ENCODE peak calls at places on chromosomes 3 and 15, in six cellular contexts. W is H1, S is A549, Z is HCT116, U is IMR-90, H is K562. X is an unnamed sample.

GRCh38 chr3:50410185-50410584 is 50.9 kb upstream of the TMEM115 start:
- DNase-seq in W (no peak), S (no peak), Z (no peak), U (no peak), H (no peak), X (no peak)

GRCh38 chr3:88369767-88370166 is 220.0 kb downstream of the C3orf38 start:
- DNase-seq in W (no peak), S (no peak), Z (no peak), U (no peak), H (no peak), X (no peak)

GRCh38 chr3:157231071-157231470 is 71.1 kb upstream of the CCNL1 start:
- DNase-seq in W (no peak), S (no peak), Z (no peak), U (peak), H (no peak), X (no peak)

GRCh38 chr3:193342551-193342950 is 36.0 kb downstream of the ATP13A5 start:
- DNase-seq in W (no peak), S (no peak), Z (no peak), U (no peak), H (no peak), X (no peak)

GRCh38 chr3:100629728-100630127 is 20.3 kb downstream of the ADGRG7 start:
- DNase-seq in W (no peak), S (no peak), Z (no peak), U (no peak), H (no peak), X (no peak)

GRCh38 chr15:67805008-67805681 is 20.2 kb upstream of the SKOR1 start:
- DNase-seq in W (peak), S (no peak), Z (no peak), U (no peak), H (no peak), X (no peak)

GRCh38 chr3:108092556-108092955 is 1.7 kb upstream of the CD47 start:
- DNase-seq in W (no peak), S (no peak), Z (no peak), U (no peak), H (no peak), X (no peak)

GRCh38 chr15:94793641-94794040 is 562.3 kb downstream of the MCTP2 start:
- DNase-seq in W (no peak), S (no peak), Z (no peak), U (peak), H (no peak), X (no peak)

GRCh38 chr3:110767156-110767555 is 304.5 kb upstream of the NECTIN3 start:
- DNase-seq in W (no peak), S (no peak), Z (no peak), U (peak), H (no peak), X (no peak)

GRCh38 chr15:74251187-74251811 is 15.2 kb downstream of the CCDC33 start:
- DNase-seq in W (no peak), S (no peak), Z (no peak), U (no peak), H (no peak), X (no peak)

GRCh38 chr15:37698679-37699078 is 235.8 kb upstream of the TMCO5A start:
- DNase-seq in W (no peak), S (peak), Z (no peak), U (no peak), H (no peak), X (no peak)

GRCh38 chr3:53485675-53486365 is 8.6 kb upstream of the CACNA1D start:
- DNase-seq in W (no peak), S (peak), Z (no peak), U (no peak), H (no peak), X (no peak)
- TF ChIP-seq RAD21 in W (no peak), S (no peak), Z (no peak), U (no peak), H (no peak), X (no peak)

GRCh38 chr3:32502089-32502943 is at the start of gene CMTM6:
- DNase-seq in W (peak), S (peak), Z (peak), U (peak), H (peak), X (no peak)

GRCh38 chr3:32500225-32500624 is 2.4 kb downstream of the CMTM6 start:
- DNase-seq in W (no peak), S (no peak), Z (no peak), U (peak), H (no peak), X (no peak)

GRCh38 chr3:32502944-32503286 is 263 bp upstream of the CMTM6 start:
- DNase-seq in W (no peak), S (no peak), Z (no peak), U (no peak), H (no peak), X (no peak)

GRCh38 chr3:32501785-32502088 is 915 bp downstream of the CMTM6 start:
- DNase-seq in W (no peak), S (no peak), Z (no peak), U (no peak), H (no peak), X (no peak)

GRCh38 chr3:32500880-32501784 is 1.5 kb downstream of the CMTM6 start:
- DNase-seq in W (no peak), S (no peak), Z (no peak), U (no peak), H (peak), X (no peak)
- TF ChIP-seq RAD21 in W (no peak), S (no peak), Z (no peak), U (no peak), H (no peak), X (no peak)

GRCh38 chr3:129462365-129462968 is 22.4 kb downstream of the IFT122 start:
- DNase-seq in W (no peak), S (no peak), Z (no peak), U (no peak), H (peak), X (no peak)

GRCh38 chr3:129461461-129462146 is 21.6 kb downstream of the IFT122 start:
- DNase-seq in W (no peak), S (no peak), Z (no peak), U (peak), H (peak), X (no peak)

GRCh38 chr3:129460155-129460554 is 20.1 kb downstream of the IFT122 start:
- DNase-seq in W (no peak), S (no peak), Z (no peak), U (no peak), H (no peak), X (no peak)

GRCh38 chr3:129460572-129460971 is 20.5 kb downstream of the IFT122 start:
- DNase-seq in W (no peak), S (no peak), Z (no peak), U (no peak), H (no peak), X (no peak)

DNA sequence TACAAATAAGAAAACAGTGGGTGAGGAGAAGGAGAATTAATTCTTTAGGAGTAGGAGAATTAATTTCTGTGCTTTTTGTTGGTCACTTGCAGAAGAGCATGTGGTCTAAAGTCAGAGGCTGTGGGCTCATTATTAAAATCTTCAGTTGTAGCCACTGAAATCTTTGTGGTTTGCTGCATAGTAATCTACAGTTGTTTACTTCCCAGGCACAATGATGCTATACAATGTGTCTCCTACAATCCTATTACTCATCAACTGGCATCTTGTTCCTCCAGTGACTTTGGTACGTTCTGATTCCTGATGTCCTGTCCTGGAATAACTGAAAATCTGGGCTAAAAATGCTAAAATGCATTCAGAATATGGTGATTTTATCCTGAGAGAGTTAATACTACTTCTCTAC is 21.0 kb downstream of the IFT122 start:
- DNase-seq in W (no peak), S (no peak), Z (no peak), U (peak), H (no peak), X (no peak)
- TF ChIP-seq RAD21 in W (no peak), S (no peak), Z (no peak), U (no peak), H (no peak), X (no peak)

DNA sequence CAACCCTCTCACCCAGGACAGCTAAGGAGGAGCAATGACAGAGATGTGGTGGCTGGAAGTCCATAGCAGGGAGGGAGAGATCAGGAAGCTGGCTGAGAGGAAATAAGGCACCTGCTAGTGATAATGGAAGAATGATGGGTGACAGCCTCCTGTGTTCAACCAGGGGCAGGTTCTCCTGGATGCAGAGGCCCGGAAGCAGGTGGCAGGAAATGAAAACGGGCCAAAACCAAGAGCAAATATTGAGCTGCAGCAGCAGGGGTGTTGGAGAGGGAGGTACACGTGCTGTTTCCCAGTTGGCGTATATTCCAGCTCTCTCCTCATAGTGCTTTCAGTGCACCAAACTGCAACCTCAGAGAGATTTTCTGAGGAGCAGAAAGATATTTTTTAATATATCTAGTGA is 213.5 kb upstream of the TBL1XR1 start:
- DNase-seq in W (no peak), S (no peak), Z (no peak), U (no peak), H (no peak), X (no peak)
- TF ChIP-seq RAD21 in W (no peak), S (no peak), Z (no peak), U (no peak), H (no peak), X (no peak)

DNA sequence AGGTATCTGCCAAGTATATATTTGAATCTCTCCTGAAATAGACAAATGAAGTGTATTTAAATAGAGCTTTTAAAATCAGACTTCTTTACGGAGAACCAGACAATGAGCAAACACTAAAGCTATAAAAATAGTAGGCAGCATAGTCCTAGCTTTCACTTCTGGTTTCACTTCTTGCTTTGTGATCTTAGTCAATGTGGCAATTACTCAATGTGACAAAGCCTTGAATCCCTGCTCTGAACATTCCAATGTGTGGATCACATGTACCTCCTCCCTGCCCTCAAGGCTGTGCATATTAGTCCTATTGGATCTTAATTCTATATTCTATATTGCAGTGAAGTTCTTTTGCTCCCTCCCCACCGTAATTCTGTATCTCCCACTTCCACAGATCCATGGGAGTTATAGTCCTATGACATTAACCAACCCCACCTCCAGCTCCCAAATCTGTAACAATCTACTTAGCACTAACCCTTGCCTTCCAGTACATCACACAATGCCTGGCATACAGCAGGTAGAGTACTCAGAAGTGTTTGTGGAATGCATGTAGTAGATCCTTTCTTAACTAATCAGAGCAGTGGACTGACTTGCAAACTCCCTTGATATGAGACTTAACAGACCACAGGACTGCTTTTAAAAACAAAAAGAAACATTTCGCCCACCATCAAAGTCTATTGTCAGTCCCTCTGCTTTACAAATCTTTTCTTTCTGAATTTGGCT is 24.3 kb upstream of the CP start:
- DNase-seq in W (no peak), S (peak), Z (no peak), U (peak), H (no peak), X (peak)
- TF ChIP-seq RAD21 in W (no peak), S (no peak), Z (no peak), U (no peak), H (no peak), X (no peak)

GRCh38 chr3:190053919-190054672 is 66.6 kb downstream of the P3H2 start:
- DNase-seq in W (no peak), S (peak), Z (peak), U (peak), H (no peak), X (no peak)
- TF ChIP-seq RAD21 in W (no peak), S (no peak), Z (no peak), U (peak), H (no peak), X (no peak)

DNA sequence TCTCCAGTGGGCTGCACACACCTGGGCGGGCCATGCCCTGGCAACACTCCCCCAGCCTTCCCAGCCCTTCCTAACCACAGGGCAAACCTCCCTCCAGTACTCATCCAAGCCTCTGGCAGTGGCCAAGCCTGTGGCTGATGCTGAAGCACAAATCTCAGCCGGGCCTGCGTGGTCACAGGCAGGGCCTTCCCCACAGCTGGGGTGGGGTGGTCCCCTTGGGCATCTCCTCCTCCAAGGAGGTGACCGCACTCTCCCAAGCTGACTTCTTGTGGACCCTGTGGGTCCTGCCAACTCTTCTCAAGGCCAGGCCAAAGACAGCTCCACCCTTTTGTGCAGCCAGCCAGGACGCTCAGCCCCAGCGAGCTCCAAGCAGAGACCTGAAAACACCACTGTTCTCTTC is 21.4 kb downstream of the GRAMD2A start:
- DNase-seq in W (no peak), S (no peak), Z (no peak), U (no peak), H (no peak), X (no peak)
- TF ChIP-seq RAD21 in W (no peak), S (no peak), Z (no peak), U (no peak), H (no peak), X (no peak)

DNA sequence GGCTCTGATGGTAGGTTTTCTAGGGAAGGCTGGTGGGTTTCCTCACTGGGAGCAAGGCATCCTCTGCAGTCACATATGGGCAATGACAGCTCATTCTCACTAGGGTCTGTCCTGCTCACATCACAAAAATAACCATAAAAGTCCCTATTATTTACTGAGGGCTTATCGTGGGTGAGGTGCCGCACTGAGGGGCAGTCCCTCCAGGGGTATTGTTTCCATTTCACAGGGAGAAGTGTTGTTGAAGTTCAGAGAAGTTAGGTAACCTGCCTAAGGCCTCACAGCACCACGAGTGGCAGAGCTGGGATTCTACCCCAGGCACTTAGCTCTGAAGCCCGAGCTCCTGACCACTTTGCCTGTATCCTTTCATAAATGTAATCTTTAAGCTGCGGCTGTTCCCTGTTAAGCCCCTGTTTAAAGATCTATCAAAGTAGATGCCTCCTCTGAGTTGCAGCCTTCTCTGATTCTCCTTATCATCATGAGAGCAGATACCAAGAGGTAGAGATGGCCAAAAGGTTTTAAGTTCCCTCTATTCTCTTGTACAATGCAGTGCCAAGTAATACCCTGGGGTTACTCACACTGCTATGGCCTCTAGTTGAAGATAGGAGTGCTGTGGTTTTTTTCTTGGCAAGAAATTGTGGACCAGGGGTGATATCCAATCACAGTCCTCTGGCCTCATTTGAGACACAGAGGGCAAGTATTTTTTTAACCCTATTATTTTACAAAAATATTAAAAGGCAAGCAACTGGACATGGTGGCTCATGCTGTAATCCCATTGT is 107.0 kb downstream of the RPLP1 start:
- DNase-seq in W (no peak), S (no peak), Z (no peak), U (no peak), H (no peak), X (no peak)
- TF ChIP-seq RAD21 in W (no peak), S (no peak), Z (no peak), U (no peak), H (no peak), X (no peak)

GRCh38 chr3:42904076-42904475 is 1.9 kb upstream of the ZNF662 start:
- DNase-seq in W (no peak), S (no peak), Z (no peak), U (no peak), H (no peak), X (no peak)

GRCh38 chr3:42902257-42902656 is 3.7 kb upstream of the ZNF662 start:
- DNase-seq in W (no peak), S (no peak), Z (no peak), U (no peak), H (no peak), X (no peak)

GRCh38 chr3:42900226-42900625 is 5.7 kb upstream of the ZNF662 start:
- DNase-seq in W (no peak), S (no peak), Z (no peak), U (no peak), H (no peak), X (no peak)

GRCh38 chr3:42898896-42899675 is 6.9 kb upstream of the ZNF662 start:
- DNase-seq in W (no peak), S (no peak), Z (no peak), U (no peak), H (no peak), X (no peak)

GRCh38 chr3:42900731-42901420 is 5.1 kb upstream of the ZNF662 start:
- DNase-seq in W (no peak), S (no peak), Z (no peak), U (no peak), H (no peak), X (no peak)
- TF ChIP-seq RAD21 in W (no peak), S (no peak), Z (no peak), U (no peak), H (no peak), X (no peak)

GRCh38 chr3:194748229-194748628 is 62.5 kb downstream of the FAM43A start:
- DNase-seq in W (peak), S (no peak), Z (no peak), U (no peak), H (no peak), X (no peak)
- TF ChIP-seq RAD21 in W (no peak), S (no peak), Z (no peak), U (no peak), H (no peak), X (no peak)

X was measured in GM12878.